ENCODE peak calls at places on chromosomes 16 and 17, in six cellular contexts. K is neural progenitor cell, X is T-helper 2 cell, S is mucosa of gallbladder, V is stomach, M is H1. L is an unnamed sample.

GRCh38 chr16:29819506-29819905 is 756 bp upstream of the MVP start:
- DNase-seq in K (no peak), X (no peak), M (no peak), V (no peak), S (no peak), L (no peak)

GRCh38 chr16:49452568-49452967 is 79.0 kb downstream of the C16orf78 start:
- DNase-seq in M (no peak), S (no peak), K (peak; percentile 52), V (no peak), X (no peak), L (no peak)

GRCh38 chr17:38442548-38442947 is 14.3 kb downstream of the ARHGAP23 start:
- DNase-seq in S (no peak), V (no peak), K (no peak), M (no peak), X (no peak), L (no peak)

GRCh38 chr17:65121916-65122821 is 15.0 kb upstream of the RGS9 start:
- DNase-seq in X (no peak), K (no peak), S (no peak), V (no peak), M (no peak), L (no peak)

GRCh38 chr16:17252064-17252463 is 218.7 kb downstream of the XYLT1 start:
- DNase-seq in V (no peak), K (no peak), X (no peak), M (no peak), S (no peak), L (no peak)

GRCh38 chr17:30477758-30478115 is 529 bp downstream of the GOSR1 start:
- DNase-seq in K (no peak), X (no peak), M (no peak), S (no peak), V (no peak), L (no peak)

GRCh38 chr16:29665294-29666077 is 2.4 kb downstream of the SPN start:
- DNase-seq in K (no peak), X (no peak), M (no peak), V (no peak), S (no peak), L (no peak)

GRCh38 chr17:34654871-34655270 is 75.5 kb downstream of the TMEM132E start:
- DNase-seq in X (no peak), K (no peak), M (no peak), V (no peak), S (no peak), L (no peak)

GRCh38 chr17:41284546-41284945 is 9.0 kb downstream of the KRTAP9-7 start:
- DNase-seq in S (no peak), X (no peak), V (no peak), M (no peak), K (no peak), L (no peak)

GRCh38 chr16:69931631-69932030 is 19.5 kb upstream of the CLEC18A start:
- DNase-seq in X (no peak), V (no peak), S (no peak), K (no peak), M (no peak), L (no peak)

GRCh38 chr17:41464682-41465081 is 2.5 kb downstream of the KRT32 start:
- DNase-seq in X (no peak), M (no peak), K (no peak), S (peak; percentile 65), V (peak; percentile 59), L (peak; percentile 60)

GRCh38 chr17:16512011-16512410 is 20.0 kb upstream of the LRRC75A start:
- DNase-seq in V (no peak), X (no peak), K (peak; percentile 68), M (no peak), S (no peak), L (no peak)

GRCh38 chr16:86587487-86587886 is 9.1 kb downstream of the FOXL1 start:
- DNase-seq in V (no peak), M (no peak), K (no peak), S (no peak), X (no peak), L (no peak)